ENCODE peak calls at places on chromosomes 11 and 22, in four cellular contexts. H is breast epithelium, S is A549, F is pancreas. W is an unnamed sample.
A peak's percentile ranks its signal among the peaks of the same experiment; 100 is the strongest.

GRCh38 chr11:125807909-125808308 is 20.0 kb downstream of the PATE3 start:
- DNase-seq in F (no peak), H (no peak), S (no peak), W (no peak)

GRCh38 chr11:76667856-76668255 is 2.7 kb downstream of the LRRC32 start:
- DNase-seq in H (no peak), S (no peak), F (no peak), W (no peak)

GRCh38 chr22:42459273-42460040 is 27.3 kb upstream of the NFAM1 start:
- DNase-seq in F (no peak), H (no peak), S (no peak), W (no peak)

GRCh38 chr11:15761235-15761634 is 595.1 kb downstream of the SOX6 start:
- DNase-seq in F (no peak), S (no peak), H (no peak), W (no peak)

GRCh38 chr22:41361716-41362310 is 19.9 kb upstream of the TEF start:
- DNase-seq in S (no peak), F (no peak), H (no peak), W (no peak)

GRCh38 chr11:74020537-74020936 is 11.7 kb upstream of the UCP3 start:
- DNase-seq in H (no peak), F (no peak), S (no peak), W (no peak)

GRCh38 chr11:27812341-27812740 is 112.1 kb upstream of the BDNF start:
- DNase-seq in S (no peak), F (no peak), H (no peak), W (no peak)

GRCh38 chr11:118437736-118438125 is 1.4 kb downstream of the KMT2A start:
- DNase-seq in F (peak; percentile 62), S (no peak), H (peak; percentile 34), W (peak; percentile 17)

GRCh38 chr11:46895821-46896220 is 22.5 kb downstream of the LRP4 start:
- DNase-seq in F (peak; percentile 44), S (no peak), H (peak; percentile 80), W (peak; percentile 75)

GRCh38 chr22:46041642-46042041 is 64.7 kb upstream of the WNT7B start:
- DNase-seq in H (peak; percentile 27), F (peak; percentile 17), S (no peak), W (no peak)

GRCh38 chr11:8826145-8826786 is 84.7 kb upstream of the AKIP1 start:
- DNase-seq in S (peak; percentile 24), H (no peak), F (no peak), W (peak; percentile 23)

GRCh38 chr11:104146421-104146820 is 17.5 kb downstream of the PDGFD start:
- DNase-seq in F (no peak), H (no peak), S (no peak), W (no peak)

GRCh38 chr11:69703711-69704507 is at the start of gene FGF19:
- DNase-seq in H (no peak), F (no peak), S (no peak), W (no peak)

GRCh38 chr11:17479284-17480214 is 2.9 kb upstream of the ABCC8 start:
- DNase-seq in F (peak; percentile 60), S (peak; percentile 24), H (no peak), W (peak; percentile 43)

GRCh38 chr11:110966131-110966530 is 253.9 kb upstream of the ARHGAP20 start:
- DNase-seq in S (no peak), H (no peak), F (no peak), W (no peak)

GRCh38 chr11:121582296-121582695 is 129.5 kb upstream of the SORL1-AS1 start:
- DNase-seq in H (no peak), F (no peak), S (no peak), W (no peak)

GRCh38 chr11:36037031-36037430 is 93.2 kb downstream of the LDLRAD3 start:
- DNase-seq in H (peak; percentile 37), S (no peak), F (peak; percentile 81), W (peak; percentile 28)

GRCh38 chr11:36540998-36541397 is 26.8 kb upstream of the RAG1 start:
- DNase-seq in F (peak; percentile 29), S (peak; percentile 54), H (no peak), W (no peak)

DNA sequence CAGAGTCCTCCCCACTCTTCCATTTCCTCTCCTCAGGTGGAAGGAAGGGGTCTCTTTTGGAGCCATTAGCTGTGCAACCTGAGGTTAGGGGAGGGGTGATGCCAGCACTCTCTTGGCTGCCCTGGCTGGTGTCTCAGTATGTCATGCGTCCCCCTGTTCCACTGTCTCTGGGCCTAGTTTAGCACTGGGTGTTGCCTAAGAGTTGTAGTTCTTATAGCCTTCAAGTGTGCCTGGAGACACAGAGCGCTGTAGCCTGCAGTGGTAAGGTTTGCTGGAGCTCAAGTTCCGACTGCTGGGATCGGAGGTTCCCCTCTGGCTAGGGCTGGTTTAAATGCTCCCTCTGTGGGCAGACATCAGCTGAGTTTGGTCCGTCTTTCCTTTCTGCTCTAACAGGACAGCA is 20.9 kb downstream of the OR10D3 start:
- DNase-seq in S (no peak), H (no peak), F (no peak), W (no peak)
- TF ChIP-seq CTCF in S (no peak), H (no peak), F (no peak), W (no peak)

GRCh38 chr22:29300807-29301601 is 5.4 kb upstream of the GAS2L1 start:
- DNase-seq in F (peak; percentile 22), S (no peak), H (no peak), W (no peak)
- H3K27ac ChIP-seq in F (no peak overlapping the region), S (no peak overlapping the region), H (no peak overlapping the region), W (no peak overlapping the region)

DNA sequence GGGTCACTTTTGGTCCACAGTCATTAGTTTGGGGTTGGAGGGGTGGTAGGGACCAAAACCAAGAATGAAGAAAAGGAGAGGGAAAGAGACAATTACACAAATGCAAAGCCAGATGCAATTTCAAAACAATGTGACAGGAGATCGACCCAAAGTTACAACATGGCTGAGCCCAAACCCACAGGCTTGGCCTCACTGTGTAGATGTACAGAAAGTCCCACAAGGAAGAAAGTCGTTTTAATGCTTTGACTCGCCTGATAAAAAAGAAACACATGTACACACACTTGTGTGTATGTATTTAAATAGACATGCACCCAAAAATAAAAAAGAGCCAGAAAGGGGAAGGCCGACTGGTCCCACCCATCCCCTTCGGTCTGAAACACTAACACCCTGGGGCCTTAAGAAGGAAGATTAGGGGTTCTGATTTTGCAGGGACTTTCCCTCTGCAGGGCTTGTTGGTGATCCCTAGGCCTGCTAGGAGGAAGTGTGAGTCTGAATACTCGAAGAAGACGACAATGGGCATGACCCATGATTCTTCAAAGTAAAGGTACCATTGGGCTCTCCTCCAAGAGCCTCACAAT is 104.1 kb downstream of the ETS1 start:
- DNase-seq in H (no peak), S (no peak), F (no peak), W (no peak)
- H3K4me1 ChIP-seq in H (peaks cover 42% of the 10 kb centered on the region), S (peaks cover 2% of the 10 kb centered on the region), F (no peaks in the 10 kb centered on the region), W (peaks cover 85% of the 10 kb centered on the region)

GRCh38 chr22:17893900-17894299 is 119.6 kb upstream of the BID start:
- DNase-seq in S (no peak), H (no peak), F (no peak), W (no peak)

GRCh38 chr22:17897864-17898263 is 123.6 kb upstream of the BID start:
- DNase-seq in H (no peak), F (no peak), S (no peak), W (no peak)

GRCh38 chr22:17897411-17897810 is 123.1 kb upstream of the BID start:
- DNase-seq in S (no peak), H (no peak), F (no peak), W (no peak)

GRCh38 chr22:17898375-17898774 is 124.1 kb upstream of the BID start:
- DNase-seq in S (no peak), H (no peak), F (no peak), W (no peak)

GRCh38 chr22:17896552-17896951 is 122.3 kb upstream of the BID start:
- DNase-seq in F (peak; percentile 55), S (peak; percentile 44), H (no peak), W (no peak)
- TF ChIP-seq CTCF in F (no peak), S (no peak), H (no peak), W (peak; percentile 40)

DNA sequence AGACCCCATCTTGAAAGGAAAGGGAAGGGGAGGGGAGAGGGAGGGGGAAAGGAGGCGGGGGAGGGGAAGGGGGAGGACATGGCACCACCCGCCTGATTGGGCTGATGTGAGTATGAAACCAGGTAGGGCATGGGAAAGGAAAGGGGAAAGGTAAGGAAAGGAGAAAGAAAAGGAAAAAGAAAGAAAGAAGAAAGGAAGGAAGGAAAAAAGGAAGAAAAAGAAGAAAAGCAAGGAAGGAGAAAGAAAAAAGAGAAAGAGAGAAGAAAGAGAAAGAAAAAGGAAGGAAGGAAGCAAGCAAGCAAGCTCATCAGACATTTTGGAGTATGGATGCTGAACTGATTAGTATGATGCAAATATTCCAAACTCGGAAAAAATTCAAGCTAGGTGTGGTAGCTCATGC is 36.0 kb upstream of the TFIP11 start:
- DNase-seq in H (no peak), S (no peak), F (no peak), W (no peak)
- H3K27ac ChIP-seq in H (peak overlapping the region; percentile 80), S (no peak overlapping the region), F (no peak overlapping the region), W (no peak overlapping the region)

GRCh38 chr22:48703265-48703941 is 1124.3 kb downstream of the BRD1 start:
- DNase-seq in H (no peak), F (no peak), S (no peak), W (no peak)
- H3K4me1 ChIP-seq in H (peaks cover 12% of the 10 kb centered on the region), F (no peaks in the 10 kb centered on the region), S (no peaks in the 10 kb centered on the region), W (no peaks in the 10 kb centered on the region)

GRCh38 chr22:36860017-36860416 is 789 bp upstream of the NCF4 start:
- DNase-seq in H (no peak), F (no peak), S (no peak), W (no peak)
- TF ChIP-seq CTCF in H (no peak), F (no peak), S (no peak), W (no peak)